ENCODE peak calls at places on chromosomes 1 and 21, in eight cellular contexts. Z is AG09319, F is bronchial epithelial cell, A is heart left ventricle, D is cardiac fibroblast, W is HFF-Myc, S is HFFc6, G is suprapubic skin. O is an unnamed sample.
A peak's percentile ranks its signal among the peaks of the same experiment; 100 is the strongest.

GRCh38 chr1:94886361-94886760 is 40.5 kb downstream of the CNN3 start:
- DNase-seq in Z (no peak), F (no peak), A (no peak), D (no peak), W (no peak), S (no peak), G (no peak), O (no peak)

GRCh38 chr1:60090662-60091061 is 17.1 kb upstream of the C1orf87 start:
- DNase-seq in Z (no peak), F (no peak), A (no peak), D (no peak), W (no peak), S (no peak), G (no peak), O (no peak)

GRCh38 chr1:44826375-44827196 is 16.5 kb downstream of the PTCH2 start:
- DNase-seq in Z (no peak), F (no peak), A (peak; percentile 78), D (peak; percentile 91), W (no peak), S (no peak), G (peak; percentile 77), O (no peak)

GRCh38 chr1:244762629-244763028 is 72.8 kb upstream of the COX20 start:
- DNase-seq in Z (no peak), F (no peak), A (no peak), D (no peak), W (no peak), S (no peak), G (no peak), O (no peak)

GRCh38 chr1:16163882-16164820 is 8.3 kb upstream of the EPHA2 start:
- DNase-seq in Z (peak; percentile 79), F (peak; percentile 94), A (no peak), D (peak; percentile 87), W (peak; percentile 87), S (peak; percentile 99), G (no peak), O (no peak)

GRCh38 chr21:27024316-27024715 is 57.4 kb upstream of the ADAMTS5 start:
- DNase-seq in Z (peak; percentile 22), F (no peak), A (no peak), D (peak; percentile 50), W (no peak), S (peak; percentile 30), G (no peak), O (no peak)

GRCh38 chr21:28832013-28832714 is 160.5 kb downstream of the LTN1 start:
- DNase-seq in Z (no peak), F (peak; percentile 92), A (no peak), D (peak; percentile 20), W (no peak), S (peak; percentile 54), G (no peak), O (no peak)

GRCh38 chr1:68496680-68497357 is at the start of gene DEPDC1:
- DNase-seq in Z (peak; percentile 85), F (peak; percentile 81), A (peak; percentile 95), D (peak; percentile 95), W (peak; percentile 77), S (peak; percentile 94), G (peak; percentile 95), O (peak; percentile 96)

GRCh38 chr1:212691561-212692071 is 8.0 kb downstream of the BATF3 start:
- DNase-seq in Z (no peak), F (no peak), A (no peak), D (no peak), W (no peak), S (no peak), G (no peak), O (peak; percentile 53)

GRCh38 chr1:180994262-180994661 is 28.4 kb downstream of the STX6 start:
- DNase-seq in Z (no peak), F (no peak), A (no peak), D (peak; percentile 5), W (no peak), S (no peak), G (no peak), O (no peak)

GRCh38 chr1:99943238-99943794 is 26.5 kb upstream of the SLC35A3 start:
- DNase-seq in Z (peak; percentile 79), F (peak; percentile 44), A (no peak), D (peak; percentile 85), W (peak; percentile 77), S (peak; percentile 44), G (no peak), O (no peak)

GRCh38 chr21:25813917-25814316 is 79.1 kb downstream of the GABPA start:
- DNase-seq in Z (no peak), F (peak; percentile 32), A (no peak), D (no peak), W (no peak), S (peak; percentile 34), G (no peak), O (no peak)

GRCh38 chr1:193462629-193463320 is 276.4 kb upstream of the B3GALT2 start:
- DNase-seq in Z (no peak), F (no peak), A (no peak), D (peak; percentile 85), W (no peak), S (no peak), G (no peak), O (no peak)

GRCh38 chr1:234963904-234964702 is 164.5 kb downstream of the TOMM20 start:
- DNase-seq in Z (no peak), F (no peak), A (no peak), D (peak; percentile 57), W (no peak), S (no peak), G (no peak), O (no peak)

GRCh38 chr21:41630249-41630648 is 122.3 kb upstream of the TMPRSS2 start:
- DNase-seq in Z (peak; percentile 93), F (peak; percentile 100), A (no peak), D (peak; percentile 99), W (peak; percentile 88), S (peak; percentile 98), G (no peak), O (no peak)

GRCh38 chr1:191255354-191256057 is 777.8 kb upstream of the BRINP3 start:
- DNase-seq in Z (no peak), F (no peak), A (no peak), D (no peak), W (no peak), S (no peak), G (no peak), O (no peak)

GRCh38 chr1:42334240-42335049 is 590 bp downstream of the FOXJ3 start:
- DNase-seq in Z (no peak), F (peak; percentile 42), A (peak; percentile 60), D (peak; percentile 61), W (no peak), S (peak; percentile 63), G (peak; percentile 78), O (peak; percentile 74)

GRCh38 chr21:31157756-31158155 is 119.5 kb upstream of the KRTAP19-8 start:
- DNase-seq in Z (no peak), F (peak; percentile 43), A (no peak), D (no peak), W (no peak), S (no peak), G (no peak), O (no peak)

GRCh38 chr1:64896546-64896945 is 69.8 kb downstream of the JAK1 start:
- DNase-seq in Z (no peak), F (peak; percentile 8), A (no peak), D (no peak), W (no peak), S (no peak), G (no peak), O (no peak)

GRCh38 chr1:64894438-64895196 is 71.7 kb downstream of the JAK1 start:
- DNase-seq in Z (no peak), F (no peak), A (no peak), D (no peak), W (no peak), S (no peak), G (no peak), O (no peak)

GRCh38 chr1:64893921-64894320 is 72.4 kb downstream of the JAK1 start:
- DNase-seq in Z (no peak), F (no peak), A (no peak), D (no peak), W (no peak), S (no peak), G (no peak), O (no peak)

GRCh38 chr1:64892576-64893573 is 73.5 kb downstream of the JAK1 start:
- DNase-seq in Z (no peak), F (no peak), A (no peak), D (peak; percentile 62), W (no peak), S (no peak), G (no peak), O (no peak)

GRCh38 chr1:64895500-64895899 is 70.8 kb downstream of the JAK1 start:
- DNase-seq in Z (no peak), F (no peak), A (no peak), D (no peak), W (no peak), S (no peak), G (no peak), O (no peak)
- TF ChIP-seq CTCF in Z (no peak), F (no peak), A (no peak), D (no peak), W (no peak), S (no peak), G (no peak), O (no peak)

GRCh38 chr21:37220981-37221664 is 46.0 kb downstream of the VPS26C start:
- DNase-seq in Z (peak; percentile 70), F (peak; percentile 83), A (peak; percentile 97), D (peak; percentile 92), W (peak; percentile 78), S (peak; percentile 79), G (peak; percentile 98), O (peak; percentile 80)
- TF ChIP-seq CTCF in Z (peak; percentile 33), F (peak; percentile 31), A (peak; percentile 36), D (peak; percentile 36), W (peak; percentile 26), S (no peak), G (no peak), O (no peak)

DNA sequence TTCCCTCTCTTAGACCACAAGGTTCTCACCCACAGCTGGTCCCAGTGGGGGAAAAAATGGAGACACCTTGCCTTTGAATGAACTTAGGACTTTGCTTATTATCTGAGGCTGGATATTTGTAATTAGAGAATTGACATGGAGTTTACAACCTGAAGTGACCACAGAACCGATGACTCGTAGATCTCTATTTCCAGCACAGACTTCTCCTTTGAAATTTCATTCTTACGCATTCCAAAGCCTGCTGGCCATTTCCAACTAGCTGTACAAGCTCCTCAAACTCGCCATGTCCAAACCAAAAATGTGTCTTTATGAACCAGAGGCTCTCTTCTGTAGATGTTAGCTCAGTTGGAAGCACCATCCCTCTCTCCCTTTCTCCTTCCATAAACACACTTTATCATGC is 12.0 kb downstream of the RAB7B start:
- DNase-seq in Z (no peak), F (no peak), A (no peak), D (no peak), W (no peak), S (peak; percentile 38), G (no peak), O (no peak)
- TF ChIP-seq CTCF in Z (no peak), F (no peak), A (no peak), D (no peak), W (no peak), S (no peak), G (no peak), O (no peak)

DNA sequence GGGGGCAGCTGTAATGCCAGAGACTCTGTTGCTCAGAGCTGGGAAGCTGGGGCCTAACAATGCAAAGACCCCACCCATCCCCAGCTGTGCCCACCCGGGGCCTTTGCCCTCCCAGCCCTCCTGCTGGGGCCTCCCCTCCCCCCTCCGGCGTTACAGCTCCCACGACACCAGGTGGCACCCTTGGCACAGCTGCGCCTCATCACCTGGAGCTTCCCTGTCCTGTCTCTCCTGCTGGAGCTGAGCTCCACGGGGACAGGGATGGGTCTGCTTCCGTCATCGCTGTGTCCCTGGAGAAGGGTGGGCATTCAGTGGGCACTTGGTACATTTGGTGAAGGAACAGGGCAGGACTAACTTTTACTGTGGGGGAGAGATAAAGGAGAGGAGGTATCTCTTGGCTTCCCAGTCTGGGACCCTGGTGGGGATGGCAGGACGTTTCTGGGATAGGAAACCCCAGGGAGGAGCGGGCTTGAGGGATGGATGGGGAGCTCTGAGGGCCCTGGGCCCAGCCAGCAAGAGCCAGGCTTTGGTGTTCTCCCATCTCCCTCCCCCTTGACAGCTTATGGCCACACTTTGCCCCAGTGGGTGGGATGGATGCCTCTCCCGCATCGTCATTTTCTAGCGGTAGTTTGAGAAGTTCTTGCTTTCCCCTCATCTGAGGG is 453.2 kb downstream of the PTPRU start:
- DNase-seq in Z (no peak), F (no peak), A (no peak), D (no peak), W (no peak), S (no peak), G (peak; percentile 35), O (peak; percentile 49)
- TF ChIP-seq CTCF in Z (no peak), F (peak; percentile 8), A (no peak), D (no peak), W (no peak), S (no peak), G (no peak), O (no peak)